ENCODE peak calls at places on chromosomes 6 and 20, in nine cellular contexts. F is BJ; T is hippocampal formation; X is NCI-H2029 treated with DMSO at 0.1 percent for 48 hours; K is EL; O is NCI-H1694 treated with DMSO at 0.1 percent for 48 hours; M is RPMI8226; Z is LoVo; S is stimulated activated CD8-positive, alpha-beta memory T cell treated with anti-CD3 and anti-CD28 coated beads, Interleukin-7, amount 100 ng/mL, for 4 hours. I is an unnamed sample.

GRCh38 chr6:77019081-77019480 is 444.2 kb downstream of the HTR1B start:
- DNase-seq in F (no peak), T (no peak), X (no peak), K (peak; percentile 10), O (no peak), M (no peak), Z (no peak), S (no peak), I (no peak)

GRCh38 chr6:148441454-148441911 is 98.8 kb downstream of the SASH1 start:
- DNase-seq in F (peak; percentile 51), T (no peak), X (no peak), K (peak; percentile 80), O (no peak), M (no peak), Z (peak; percentile 47), S (no peak), I (no peak)

GRCh38 chr20:5864873-5865582 is 85.3 kb downstream of the TRMT6 start:
- DNase-seq in F (no peak), T (no peak), X (no peak), K (peak; percentile 24), O (no peak), M (no peak), Z (no peak), S (no peak), I (no peak)

GRCh38 chr20:57346477-57346876 is 4.6 kb upstream of the RAE1 start:
- DNase-seq in F (peak; percentile 52), T (peak; percentile 72), X (peak; percentile 4), K (peak; percentile 78), O (peak; percentile 10), M (peak; percentile 81), Z (peak; percentile 72), S (peak; percentile 42), I (peak; percentile 76)

GRCh38 chr6:143060806-143061596 is at the start of gene AIG1:
- DNase-seq in F (no peak), T (no peak), X (no peak), K (no peak), O (no peak), M (no peak), Z (no peak), S (peak; percentile 60), I (peak; percentile 82)

GRCh38 chr6:139376054-139376355 is 1.6 kb upstream of the CITED2 start:
- DNase-seq in F (no peak), T (no peak), X (no peak), K (peak; percentile 60), O (no peak), M (no peak), Z (no peak), S (no peak), I (no peak)

GRCh38 chr6:71107935-71108420 is 151.1 kb upstream of the B3GAT2 start:
- DNase-seq in F (peak; percentile 20), T (peak; percentile 34), X (peak; percentile 2), K (peak; percentile 82), O (peak; percentile 41), M (no peak), Z (peak; percentile 2), S (no peak), I (peak; percentile 17)

GRCh38 chr20:7285918-7286556 is 518.6 kb downstream of the BMP2 start:
- DNase-seq in F (peak; percentile 7), T (peak; percentile 76), X (peak; percentile 69), K (peak; percentile 19), O (peak; percentile 73), M (peak; percentile 78), Z (peak; percentile 67), S (no peak), I (peak; percentile 44)

GRCh38 chr20:10978713-10979112 is 304.9 kb upstream of the JAG1 start:
- DNase-seq in F (no peak), T (peak; percentile 30), X (peak; percentile 2), K (no peak), O (no peak), M (no peak), Z (no peak), S (no peak), I (peak; percentile 7)

GRCh38 chr20:1707588-1708449 is 50.2 kb upstream of the SIRPG start:
- DNase-seq in F (no peak), T (no peak), X (no peak), K (no peak), O (no peak), M (no peak), Z (no peak), S (no peak), I (no peak)

GRCh38 chr6:36917541-36918193 is 31.9 kb downstream of the C6orf89 start:
- DNase-seq in F (peak; percentile 98), T (no peak), X (no peak), K (peak; percentile 32), O (no peak), M (no peak), Z (no peak), S (no peak), I (no peak)

GRCh38 chr6:124961784-124962611 is at the start of gene RNF217:
- DNase-seq in F (no peak), T (peak; percentile 56), X (no peak), K (peak; percentile 62), O (no peak), M (no peak), Z (peak; percentile 41), S (no peak), I (peak; percentile 60)

GRCh38 chr6:69164564-69165252 is 529.6 kb downstream of the ADGRB3 start:
- DNase-seq in F (no peak), T (no peak), X (no peak), K (peak; percentile 2), O (no peak), M (no peak), Z (no peak), S (no peak), I (no peak)

GRCh38 chr6:12586696-12587095 is 129.9 kb upstream of the PHACTR1 start:
- DNase-seq in F (no peak), T (no peak), X (no peak), K (no peak), O (no peak), M (no peak), Z (no peak), S (no peak), I (no peak)

GRCh38 chr20:63027425-63028389 is 20.9 kb upstream of the BHLHE23 start:
- DNase-seq in F (no peak), T (no peak), X (no peak), K (peak; percentile 19), O (peak; percentile 45), M (peak; percentile 84), Z (no peak), S (no peak), I (no peak)

GRCh38 chr6:68652117-68652536 is 17.0 kb downstream of the ADGRB3 start:
- DNase-seq in F (no peak), T (no peak), X (no peak), K (no peak), O (no peak), M (no peak), Z (no peak), S (no peak), I (no peak)

GRCh38 chr6:169979873-169980440 is 228.5 kb downstream of the ERMARD start:
- DNase-seq in F (no peak), T (no peak), X (no peak), K (no peak), O (no peak), M (no peak), Z (no peak), S (no peak), I (no peak)

GRCh38 chr6:122653094-122653493 is 42.9 kb downstream of the PKIB start:
- DNase-seq in F (no peak), T (no peak), X (no peak), K (peak; percentile 5), O (no peak), M (no peak), Z (peak; percentile 59), S (no peak), I (no peak)

GRCh38 chr6:31826793-31827285 is 699 bp upstream of the HSPA1B start:
- DNase-seq in F (peak; percentile 67), T (peak; percentile 92), X (no peak), K (peak; percentile 89), O (no peak), M (peak; percentile 80), Z (peak; percentile 85), S (peak; percentile 17), I (peak; percentile 72)

GRCh38 chr20:44423480-44423879 is 52.2 kb upstream of the TTPAL start:
- DNase-seq in F (no peak), T (no peak), X (no peak), K (no peak), O (no peak), M (no peak), Z (no peak), S (no peak), I (no peak)

GRCh38 chr6:111844376-111844775 is 28.9 kb downstream of the FYN start:
- DNase-seq in F (no peak), T (no peak), X (no peak), K (no peak), O (no peak), M (no peak), Z (no peak), S (no peak), I (no peak)

GRCh38 chr6:140586426-140587061 is 1212.1 kb upstream of the CITED2 start:
- DNase-seq in F (no peak), T (no peak), X (peak; percentile 40), K (no peak), O (no peak), M (no peak), Z (no peak), S (no peak), I (no peak)

GRCh38 chr6:422423-423061 is 31.0 kb downstream of the IRF4 start:
- DNase-seq in F (peak; percentile 48), T (no peak), X (no peak), K (peak; percentile 77), O (no peak), M (no peak), Z (peak; percentile 49), S (peak; percentile 55), I (no peak)

GRCh38 chr6:10954590-10955010 is 67.7 kb downstream of the SYCP2L start:
- DNase-seq in F (no peak), T (peak; percentile 6), X (peak; percentile 72), K (peak; percentile 80), O (peak; percentile 72), M (peak; percentile 84), Z (peak; percentile 42), S (peak; percentile 18), I (peak; percentile 9)

GRCh38 chr6:144149558-144149893 is 791 bp upstream of the STX11 start:
- DNase-seq in F (no peak), T (no peak), X (no peak), K (no peak), O (no peak), M (no peak), Z (no peak), S (no peak), I (no peak)

GRCh38 chr6:123829302-123829953 is 25.8 kb downstream of the NKAIN2 start:
- DNase-seq in F (no peak), T (no peak), X (no peak), K (peak; percentile 0), O (no peak), M (no peak), Z (no peak), S (no peak), I (no peak)

GRCh38 chr6:169997930-169998218 is 246.5 kb downstream of the ERMARD start:
- DNase-seq in F (no peak), T (no peak), X (no peak), K (peak; percentile 6), O (no peak), M (no peak), Z (no peak), S (no peak), I (no peak)

GRCh38 chr20:54219751-54220426 is 12.0 kb downstream of the PFDN4 start:
- DNase-seq in F (no peak), T (peak; percentile 48), X (no peak), K (peak; percentile 35), O (peak; percentile 35), M (peak; percentile 24), Z (peak; percentile 33), S (no peak), I (no peak)

GRCh38 chr6:44056392-44057237 is 70.6 kb downstream of the MRPL14 start:
- DNase-seq in F (no peak), T (no peak), X (no peak), K (peak; percentile 57), O (no peak), M (no peak), Z (no peak), S (no peak), I (no peak)

GRCh38 chr6:140923048-140923447 is 1209.7 kb upstream of the GJE1 start:
- DNase-seq in F (no peak), T (no peak), X (no peak), K (no peak), O (no peak), M (no peak), Z (no peak), S (no peak), I (no peak)

GRCh38 chr6:116472710-116473109 is 11.5 kb downstream of the CALHM6 start:
- DNase-seq in F (no peak), T (no peak), X (no peak), K (no peak), O (no peak), M (no peak), Z (no peak), S (no peak), I (no peak)